ENCODE peak calls at places on chromosome 6, in eight cellular contexts. L is mucosa of descending colon, D is fibroblast of mammary gland, G is AG09319, T is fibroblast of lung, E is fibroblast of the aortic adventitia, H is cardiac fibroblast, W is tibial nerve. C is an unnamed sample.

GRCh38 chr6:52994789-52995078 is 350 bp downstream of the GSTA4 start:
- DNase-seq in W (peak), D (no peak), E (no peak), H (peak), T (no peak), L (peak), G (no peak), C (peak)

GRCh38 chr6:154157706-154158105 is 118.7 kb downstream of the OPRM1 start:
- DNase-seq in T (no peak), G (no peak), E (no peak), H (no peak), D (no peak), W (no peak), L (no peak), C (no peak)

GRCh38 chr6:57276946-57277345 is 40.5 kb upstream of the PRIM2 start:
- DNase-seq in L (no peak), W (no peak), H (no peak), T (no peak), E (no peak), G (no peak), D (no peak), C (no peak)

GRCh38 chr6:24720131-24720603 is 1.2 kb upstream of the C6orf62 start:
- DNase-seq in G (no peak), E (peak), L (peak), T (peak), W (peak), H (peak), D (peak), C (peak)

GRCh38 chr6:105014448-105014847 is 57.5 kb downstream of the LIN28B start:
- DNase-seq in L (no peak), T (no peak), G (no peak), W (no peak), E (no peak), D (no peak), H (no peak), C (no peak)

GRCh38 chr6:33168202-33168601 is 24.1 kb downstream of the COL11A2 start:
- DNase-seq in L (no peak), W (no peak), T (no peak), E (no peak), G (no peak), D (no peak), H (no peak), C (no peak)

GRCh38 chr6:12009904-12010634 is 2.0 kb upstream of the HIVEP1 start:
- DNase-seq in W (no peak), G (no peak), H (peak), D (peak), E (peak), T (peak), L (no peak), C (no peak)

GRCh38 chr6:76810286-76810685 is 653.0 kb downstream of the HTR1B start:
- DNase-seq in H (no peak), L (no peak), E (no peak), G (no peak), T (no peak), W (no peak), D (no peak), C (no peak)

GRCh38 chr6:41785689-41786450 is 1.6 kb upstream of the TOMM6 start:
- DNase-seq in W (no peak), D (no peak), E (peak), G (no peak), H (peak), T (peak), L (no peak), C (no peak)

GRCh38 chr6:155186052-155186658 is 77.7 kb upstream of the CLDN20 start:
- DNase-seq in W (no peak), L (no peak), T (no peak), H (no peak), G (no peak), E (no peak), D (peak), C (no peak)

GRCh38 chr6:5997420-5998093 is 9.2 kb downstream of the NRN1 start:
- DNase-seq in D (peak), W (no peak), L (no peak), H (no peak), E (no peak), T (no peak), G (no peak), C (peak)

GRCh38 chr6:57284056-57284455 is 33.4 kb upstream of the PRIM2 start:
- DNase-seq in G (no peak), T (peak), W (no peak), D (peak), H (peak), E (peak), L (no peak), C (no peak)

GRCh38 chr6:159267165-159267564 is 98.0 kb downstream of the FNDC1 start:
- DNase-seq in H (peak), D (peak), G (no peak), E (no peak), T (no peak), L (no peak), W (peak), C (peak)

GRCh38 chr6:11140061-11140460 is 28.5 kb upstream of the ERVFRD-1 start:
- DNase-seq in H (no peak), L (no peak), T (peak), G (no peak), E (no peak), W (no peak), D (no peak), C (no peak)

GRCh38 chr6:137443901-137444300 is 50.3 kb downstream of the OLIG3 start:
- DNase-seq in W (no peak), L (no peak), D (no peak), E (no peak), H (no peak), G (no peak), T (no peak), C (no peak)

GRCh38 chr6:44047179-44047546 is 80.1 kb downstream of the MRPL14 start:
- DNase-seq in W (no peak), G (no peak), H (no peak), L (no peak), E (no peak), T (no peak), D (peak), C (no peak)

GRCh38 chr6:6885521-6886088 is 222.2 kb upstream of the RREB1 start:
- DNase-seq in D (peak), G (no peak), E (no peak), W (peak), L (peak), T (peak), H (no peak), C (no peak)

GRCh38 chr6:6905961-6906518 is 201.7 kb upstream of the RREB1 start:
- DNase-seq in H (no peak), W (no peak), D (no peak), L (no peak), E (no peak), G (no peak), T (no peak), C (no peak)

GRCh38 chr6:36352477-36353157 is 15.9 kb upstream of the BNIP5 start:
- DNase-seq in H (no peak), G (no peak), W (no peak), L (no peak), D (no peak), E (no peak), T (no peak), C (no peak)

GRCh38 chr6:45987866-45988265 is 27.8 kb downstream of the CLIC5 start:
- DNase-seq in D (no peak), G (no peak), T (no peak), E (no peak), W (no peak), H (no peak), L (no peak), C (no peak)

GRCh38 chr6:5173862-5174643 is 86.7 kb downstream of the LYRM4 start:
- DNase-seq in E (no peak), T (no peak), W (no peak), H (no peak), G (no peak), D (no peak), L (no peak), C (no peak)

GRCh38 chr6:72182337-72183246 is 296.2 kb downstream of the RIMS1 start:
- DNase-seq in G (no peak), H (peak), D (peak), E (no peak), W (no peak), T (peak), L (peak), C (peak)

GRCh38 chr6:138815797-138816528 is 20.1 kb downstream of the ECT2L start:
- DNase-seq in G (peak), E (peak), W (peak), L (no peak), D (peak), H (peak), T (peak), C (no peak)

GRCh38 chr6:138815221-138815620 is 19.3 kb downstream of the ECT2L start:
- DNase-seq in T (no peak), E (no peak), D (no peak), W (no peak), H (no peak), G (no peak), L (no peak), C (no peak)

GRCh38 chr6:138814179-138814834 is 18.4 kb downstream of the ECT2L start:
- DNase-seq in G (no peak), L (no peak), E (no peak), H (no peak), T (no peak), D (no peak), W (no peak), C (no peak)

GRCh38 chr6:138818496-138819194 is 22.8 kb downstream of the ECT2L start:
- DNase-seq in G (no peak), H (no peak), T (no peak), W (no peak), E (no peak), D (no peak), L (no peak), C (no peak)

GRCh38 chr6:138817799-138818198 is 21.9 kb downstream of the ECT2L start:
- DNase-seq in G (peak), D (peak), L (peak), E (peak), T (peak), W (no peak), H (peak), C (no peak)
- TF ChIP-seq CTCF in G (no peak), D (no peak), L (no peak), E (no peak), T (no peak), W (no peak), H (no peak), C (no peak)

GRCh38 chr6:119284861-119285521 is 64.6 kb downstream of the MAN1A1 start:
- DNase-seq in L (no peak), W (no peak), E (no peak), H (no peak), T (no peak), D (no peak), G (no peak), C (peak)
- TF ChIP-seq CTCF in L (no peak), W (no peak), E (peak), H (peak), T (no peak), D (peak), G (no peak), C (peak)

GRCh38 chr6:92011681-92012245 is 1407.6 kb downstream of the EPHA7 start:
- DNase-seq in W (no peak), L (peak), D (no peak), E (no peak), T (no peak), G (no peak), H (no peak), C (no peak)

DNA sequence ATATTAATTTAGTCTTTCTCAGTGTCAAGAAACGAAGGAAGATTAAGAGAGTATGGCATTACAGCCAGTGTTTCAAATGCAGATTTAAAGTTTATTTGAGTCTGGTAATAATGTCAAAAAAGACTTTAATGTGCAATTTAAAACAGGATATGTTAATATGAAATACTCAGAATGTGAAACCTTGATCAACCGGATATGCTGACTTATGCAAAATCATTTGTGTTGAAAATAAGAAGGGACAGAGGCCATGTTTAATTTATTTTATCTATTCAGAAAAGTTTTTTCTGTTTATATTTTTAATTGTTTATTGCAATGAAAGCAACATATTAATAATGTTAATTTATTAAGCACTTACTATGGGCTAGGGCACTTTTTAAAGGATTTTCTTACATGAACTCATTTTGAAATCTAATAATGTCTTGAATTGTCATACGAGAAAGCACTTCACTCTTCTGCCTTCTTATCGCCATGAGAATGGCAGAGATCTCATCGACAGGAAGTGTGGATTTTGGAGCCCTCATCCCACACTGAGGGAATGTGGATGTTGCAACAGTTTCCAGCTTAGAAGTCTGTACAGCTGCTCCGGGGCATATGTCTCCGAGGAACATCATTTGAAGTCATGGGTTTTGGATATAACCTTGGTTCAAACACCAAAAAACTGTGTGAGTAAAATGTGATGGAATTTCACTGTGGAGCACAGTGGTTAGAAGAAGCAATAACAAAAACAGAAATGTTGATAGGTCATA is 1410.4 kb downstream of the EPHA7 start:
- DNase-seq in D (no peak), G (no peak), E (no peak), W (no peak), H (no peak), L (no peak), T (no peak), C (no peak)
- TF ChIP-seq CTCF in D (no peak), G (no peak), E (no peak), W (no peak), H (no peak), L (no peak), T (no peak), C (no peak)

GRCh38 chr6:85920782-85921181 is 278.1 kb upstream of the SYNCRIP start:
- DNase-seq in G (no peak), W (no peak), H (no peak), E (no peak), D (no peak), L (no peak), T (no peak), C (no peak)

GRCh38 chr6:85917522-85917921 is 274.8 kb upstream of the SYNCRIP start:
- DNase-seq in L (no peak), G (no peak), H (no peak), W (no peak), D (no peak), T (no peak), E (no peak), C (no peak)

GRCh38 chr6:85923013-85923430 is 280.3 kb upstream of the SYNCRIP start:
- DNase-seq in G (no peak), H (peak), T (peak), E (peak), W (peak), D (peak), L (no peak), C (peak)
- TF ChIP-seq CTCF in G (peak), H (peak), T (peak), E (peak), W (peak), D (peak), L (no peak), C (peak)

GRCh38 chr6:31083742-31084354 is 28.5 kb downstream of the C6orf15 start:
- DNase-seq in T (peak), L (no peak), G (no peak), H (peak), W (peak), D (peak), E (peak), C (peak)
- TF ChIP-seq CTCF in T (peak), L (no peak), G (peak), H (peak), W (no peak), D (peak), E (peak), C (peak)

DNA sequence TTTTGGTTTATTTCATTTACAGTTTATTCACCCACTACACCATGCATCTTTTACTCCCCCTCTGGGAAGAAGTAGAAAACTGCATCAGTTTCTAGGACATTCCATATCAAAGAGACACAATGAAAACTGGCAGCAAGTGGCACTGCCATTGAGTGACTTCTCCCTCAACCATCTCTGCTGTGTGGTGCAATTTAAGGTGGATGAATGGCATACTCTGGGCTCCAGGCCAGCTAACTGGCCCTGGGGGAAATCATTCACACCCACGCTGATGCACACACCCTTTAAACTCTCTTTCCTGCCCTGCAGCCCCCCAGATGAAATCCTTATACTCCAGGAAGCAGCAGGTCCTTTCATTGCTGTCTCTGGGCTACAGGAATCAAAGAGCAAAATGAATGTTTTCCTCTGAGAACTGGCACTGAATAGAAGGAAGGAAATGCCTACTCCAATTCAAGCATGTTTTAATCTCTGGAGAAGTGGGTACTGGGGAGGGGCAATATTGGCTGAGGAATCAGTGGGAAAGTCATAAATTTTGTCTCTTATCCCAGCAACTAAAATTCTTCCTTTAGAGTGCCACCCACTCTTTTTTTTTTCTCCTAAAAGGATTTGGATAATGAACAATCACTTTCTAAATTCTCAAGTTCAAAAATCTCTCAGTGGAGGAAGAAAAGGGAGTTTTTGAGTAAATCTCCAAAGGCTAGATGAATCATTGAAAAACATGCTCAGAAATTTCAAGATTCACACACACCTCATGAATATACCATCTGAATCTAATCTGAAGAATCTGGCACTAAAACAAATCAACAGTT is 16.9 kb upstream of the RFPL4B start:
- DNase-seq in H (peak), L (no peak), E (peak), G (no peak), W (no peak), D (peak), T (peak), C (no peak)
- TF ChIP-seq CTCF in H (peak), L (no peak), E (peak), G (peak), W (no peak), D (peak), T (no peak), C (no peak)

GRCh38 chr6:100780648-100781047 is 100.5 kb downstream of the ASCC3 start:
- DNase-seq in T (no peak), D (no peak), G (no peak), E (no peak), L (no peak), W (no peak), H (no peak), C (no peak)

GRCh38 chr6:100774681-100775080 is 106.4 kb downstream of the ASCC3 start:
- DNase-seq in D (no peak), G (no peak), E (no peak), H (no peak), T (no peak), W (no peak), L (no peak), C (no peak)

GRCh38 chr6:100775667-100776066 is 105.5 kb downstream of the ASCC3 start:
- DNase-seq in H (no peak), L (no peak), E (peak), G (no peak), W (no peak), T (peak), D (no peak), C (no peak)
- TF ChIP-seq CTCF in H (peak), L (no peak), E (peak), G (peak), W (no peak), T (no peak), D (peak), C (no peak)

C was measured in endothelial cell.